ENCODE peak calls at places on chromosomes 13 and 19, in five cellular contexts. X is naive B cell; D is psoas muscle; B is stimulated activated CD8-positive, alpha-beta memory T cell treated with anti-CD3 and anti-CD28 coated beads, Interleukin-4, amount 100 ng/mL, for 1 hour; K is HFF-Myc. P is an unnamed sample.

GRCh38 chr13:99686944-99687382 is 185.7 kb downstream of the TM9SF2 start:
- DNase-seq in X (no peak), D (no peak), B (no peak), K (no peak), P (no peak)

GRCh38 chr19:35199481-35199880 is 29.1 kb downstream of the FAM187B start:
- DNase-seq in X (no peak), D (no peak), B (no peak), K (no peak), P (no peak)

GRCh38 chr13:109165417-109165904 is 536.0 kb downstream of the MYO16 start:
- DNase-seq in X (no peak), D (no peak), B (no peak), K (no peak), P (no peak)

GRCh38 chr19:41882568-41883462 is at the start of gene ARHGEF1:
- DNase-seq in X (peak), D (peak), B (no peak), K (no peak), P (peak)

GRCh38 chr19:14002571-14003278 is 3.4 kb downstream of the RFX1 start:
- DNase-seq in X (no peak), D (no peak), B (no peak), K (no peak), P (no peak)

GRCh38 chr13:38979891-38980627 is 10.6 kb downstream of the STOML3 start:
- DNase-seq in X (no peak), D (peak), B (no peak), K (no peak), P (peak)

GRCh38 chr19:58229255-58229639 is 533 bp downstream of the ZNF544 start:
- DNase-seq in X (no peak), D (no peak), B (no peak), K (no peak), P (no peak)

GRCh38 chr13:88153353-88153752 is 482.2 kb downstream of the SLITRK5 start:
- DNase-seq in X (no peak), D (no peak), B (no peak), K (no peak), P (no peak)

GRCh38 chr13:27276188-27276587 is 5.6 kb downstream of the RASL11A start:
- DNase-seq in X (no peak), D (no peak), B (no peak), K (no peak), P (no peak)

GRCh38 chr13:102873653-102874052 is 27.8 kb downstream of the ERCC5 start:
- DNase-seq in X (no peak), D (no peak), B (no peak), K (no peak), P (no peak)

GRCh38 chr19:751501-752341 is 809 bp downstream of the MISP start:
- DNase-seq in X (no peak), D (no peak), B (no peak), K (no peak), P (no peak)

GRCh38 chr19:30649934-30650614 is 277.9 kb downstream of the ZNF536 start:
- DNase-seq in X (no peak), D (no peak), B (no peak), K (peak), P (peak)

GRCh38 chr13:50468849-50469669 is 374.4 kb downstream of the DLEU7 start:
- DNase-seq in X (no peak), D (no peak), B (no peak), K (no peak), P (no peak)

GRCh38 chr13:27824121-27824520 is 31.8 kb downstream of the GSX1 start:
- DNase-seq in X (no peak), D (no peak), B (no peak), K (no peak), P (no peak)

GRCh38 chr13:33931397-33931987 is 113.5 kb downstream of the RFC3 start:
- DNase-seq in X (no peak), D (no peak), B (no peak), K (peak), P (peak)

GRCh38 chr19:46265217-46265828 is 31.5 kb upstream of the HIF3A start:
- DNase-seq in X (peak), D (no peak), B (peak), K (peak), P (peak)

GRCh38 chr13:45833663-45834062 is 17.9 kb downstream of the SIAH3 start:
- DNase-seq in X (no peak), D (peak), B (no peak), K (no peak), P (no peak)

GRCh38 chr19:33248954-33249613 is 23.4 kb upstream of the SLC7A10 start:
- DNase-seq in X (no peak), D (peak), B (no peak), K (no peak), P (no peak)

GRCh38 chr19:53254451-53255341 is at the start of gene ZNF677:
- DNase-seq in X (peak), D (peak), B (peak), K (no peak), P (peak)

GRCh38 chr19:19381007-19381926 is 24.2 kb upstream of the GATAD2A start:
- DNase-seq in X (no peak), D (no peak), B (no peak), K (no peak), P (no peak)

GRCh38 chr19:7907544-7907943 is 3.9 kb downstream of the MAP2K7 start:
- DNase-seq in X (no peak), D (no peak), B (no peak), K (no peak), P (no peak)

P was measured in NCI-H748 treated with DMSO at 0.1 percent for 48 hours.